ENCODE peak calls at places on chromosome 14, in seven cellular contexts. R, H, B, I, L, F and M are unnamed samples.

GRCh38 chr14:94542111-94542810 is 19.0 kb upstream of the SERPINA4 start:
- DNase-seq in I (peak), B (peak), H (no peak), L (peak), F (peak), R (no peak), M (no peak)

GRCh38 chr14:34649344-34649743 is 19.4 kb upstream of the SNX6 start:
- DNase-seq in H (no peak), F (peak), R (no peak), I (peak), L (no peak), B (no peak), M (no peak)

GRCh38 chr14:49908433-49908782 is 15.5 kb downstream of the ARF6 start:
- DNase-seq in B (no peak), F (no peak), I (no peak), H (no peak), R (no peak), L (no peak), M (no peak)

GRCh38 chr14:92503756-92504491 is 9.7 kb upstream of the RIN3 start:
- DNase-seq in F (peak), L (no peak), R (no peak), I (peak), B (peak), H (no peak), M (no peak)

GRCh38 chr14:56796259-56796658 is 14.0 kb downstream of the OTX2 start:
- DNase-seq in H (no peak), I (no peak), R (no peak), B (no peak), F (no peak), L (no peak), M (no peak)

GRCh38 chr14:71553779-71554178 is 378.4 kb upstream of the RGS6 start:
- DNase-seq in H (no peak), F (no peak), B (no peak), R (no peak), L (no peak), I (no peak), M (no peak)

GRCh38 chr14:97177016-97177415 is 379.8 kb downstream of the VRK1 start:
- DNase-seq in L (peak), R (no peak), F (no peak), H (no peak), I (no peak), B (no peak), M (no peak)

GRCh38 chr14:69535230-69535848 is 39.3 kb downstream of the CCDC177 start:
- DNase-seq in L (no peak), I (peak), B (no peak), F (peak), R (no peak), H (no peak), M (peak)

GRCh38 chr14:41549821-41550597 is 56.7 kb upstream of the LRFN5 start:
- DNase-seq in R (no peak), I (no peak), H (no peak), F (peak), L (no peak), B (no peak), M (no peak)

GRCh38 chr14:71465316-71465715 is 466.9 kb upstream of the RGS6 start:
- DNase-seq in F (peak), I (no peak), L (no peak), H (no peak), B (no peak), R (no peak), M (no peak)

GRCh38 chr14:29805415-29806123 is 122.1 kb downstream of the PRKD1 start:
- DNase-seq in L (no peak), H (peak), F (peak), B (no peak), I (peak), R (no peak), M (no peak)

GRCh38 chr14:63542231-63542999 is 762 bp downstream of the PPP2R5E start:
- DNase-seq in H (no peak), R (no peak), F (peak), I (peak), L (no peak), B (peak), M (peak)

GRCh38 chr14:103905861-103906456 is 22.3 kb upstream of the TDRD9 start:
- DNase-seq in B (no peak), F (no peak), L (no peak), H (no peak), I (no peak), R (no peak), M (no peak)

GRCh38 chr14:102146423-102146822 is 6.7 kb downstream of the WDR20 start:
- DNase-seq in F (no peak), H (no peak), B (no peak), R (no peak), L (no peak), I (no peak), M (no peak)

GRCh38 chr14:22427771-22428228 is 161.2 kb downstream of the DAD1 start:
- DNase-seq in I (no peak), R (no peak), B (no peak), H (no peak), F (peak), L (no peak), M (no peak)

GRCh38 chr14:88829188-88829587 is 4.7 kb downstream of the TTC8 start:
- DNase-seq in R (no peak), H (no peak), F (no peak), L (peak), B (no peak), I (no peak), M (no peak)

GRCh38 chr14:42013560-42013959 is 406.9 kb downstream of the LRFN5 start:
- DNase-seq in H (no peak), L (no peak), I (no peak), F (no peak), B (no peak), R (no peak), M (no peak)

GRCh38 chr14:51867753-51868152 is 7.3 kb downstream of the GNG2 start:
- DNase-seq in H (no peak), R (no peak), L (no peak), F (no peak), B (no peak), I (no peak), M (no peak)

GRCh38 chr14:59484611-59485174 is 376 bp downstream of the JKAMP start:
- DNase-seq in I (no peak), L (no peak), B (no peak), F (no peak), R (no peak), H (no peak), M (no peak)

GRCh38 chr14:47262801-47263200 is 412.6 kb downstream of the MDGA2 start:
- DNase-seq in B (no peak), H (no peak), R (no peak), L (no peak), F (no peak), I (no peak), M (no peak)

GRCh38 chr14:99012703-99013102 is 259.3 kb downstream of the BCL11B start:
- DNase-seq in I (no peak), F (no peak), L (no peak), R (no peak), B (no peak), H (no peak), M (no peak)

GRCh38 chr14:100105357-100106169 is 40.3 kb downstream of the EVL start:
- DNase-seq in L (no peak), F (no peak), B (peak), I (no peak), H (no peak), R (no peak), M (no peak)

GRCh38 chr14:100108042-100108825 is 43.0 kb downstream of the EVL start:
- DNase-seq in L (peak), R (peak), I (peak), F (peak), H (peak), B (peak), M (peak)

GRCh38 chr14:100106260-100106659 is 41.0 kb downstream of the EVL start:
- DNase-seq in H (no peak), F (no peak), R (no peak), L (no peak), I (no peak), B (peak), M (no peak)

GRCh38 chr14:100107236-100107635 is 42.0 kb downstream of the EVL start:
- DNase-seq in L (no peak), R (no peak), H (no peak), I (no peak), F (no peak), B (no peak), M (no peak)

GRCh38 chr14:100106661-100107112 is 41.5 kb downstream of the EVL start:
- DNase-seq in L (no peak), R (no peak), B (no peak), H (no peak), I (peak), F (no peak), M (no peak)
- TF ChIP-seq CTCF in L (no peak), R (no peak), B (no peak), H (no peak), I (no peak), F (no peak), M (no peak)

DNA sequence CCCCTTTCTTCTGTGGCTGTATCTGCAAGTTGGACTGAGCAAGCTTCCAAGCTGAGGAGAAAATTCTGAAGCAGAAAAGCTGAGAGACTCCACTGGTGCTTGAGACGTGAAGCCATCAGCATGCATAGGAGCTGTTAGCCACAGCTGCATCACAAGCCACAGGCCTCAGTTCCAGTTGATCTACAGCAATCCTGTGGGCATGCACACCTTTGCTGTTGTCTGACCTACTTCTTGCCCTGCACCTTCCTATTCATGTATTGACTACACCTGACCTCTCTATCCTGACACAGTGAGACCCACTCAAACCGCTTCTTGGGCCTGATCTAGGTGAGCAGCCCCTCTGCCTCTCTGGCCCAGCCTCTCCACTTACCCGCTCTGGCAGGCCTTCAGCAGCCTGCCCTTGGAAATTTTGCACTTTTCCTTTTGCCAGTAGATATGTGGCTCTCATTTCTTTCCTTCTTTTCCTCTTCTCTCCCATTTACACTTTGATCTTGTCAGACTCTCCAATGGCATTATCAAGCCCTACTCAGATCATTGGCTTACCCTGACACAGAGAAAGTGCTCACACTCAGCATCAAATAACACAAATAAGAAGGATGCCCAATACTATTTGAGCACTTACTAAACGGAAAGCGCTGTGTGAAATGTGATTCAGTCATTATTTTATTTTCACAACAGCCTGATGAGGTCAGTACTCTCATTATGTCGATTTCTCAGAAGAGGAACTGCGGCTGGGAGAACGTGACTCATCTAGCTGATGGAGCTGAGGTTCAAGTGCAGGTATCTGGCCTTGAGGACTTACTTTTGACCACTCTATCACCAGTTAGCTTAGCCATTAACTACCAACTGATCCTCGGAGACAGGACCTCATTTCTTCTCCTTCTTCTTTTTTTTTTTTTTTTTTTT is 21.9 kb upstream of the PTGR2 start:
- DNase-seq in I (peak), F (peak), B (peak), R (no peak), L (peak), H (no peak), M (no peak)
- TF ChIP-seq CTCF in I (no peak), F (no peak), B (no peak), R (no peak), L (no peak), H (no peak), M (no peak)

GRCh38 chr14:25411933-25412757 is 362.2 kb upstream of the STXBP6 start:
- DNase-seq in F (peak), B (no peak), R (no peak), L (no peak), H (no peak), I (peak), M (no peak)
- TF ChIP-seq CTCF in F (no peak), B (no peak), R (no peak), L (no peak), H (no peak), I (peak), M (peak)

GRCh38 chr14:76456200-76456599 is 80.3 kb downstream of the ESRRB start:
- DNase-seq in R (no peak), B (no peak), L (peak), H (no peak), I (peak), F (peak), M (peak)
- TF ChIP-seq CTCF in R (no peak), B (no peak), L (peak), H (no peak), I (peak), F (peak), M (peak)

DNA sequence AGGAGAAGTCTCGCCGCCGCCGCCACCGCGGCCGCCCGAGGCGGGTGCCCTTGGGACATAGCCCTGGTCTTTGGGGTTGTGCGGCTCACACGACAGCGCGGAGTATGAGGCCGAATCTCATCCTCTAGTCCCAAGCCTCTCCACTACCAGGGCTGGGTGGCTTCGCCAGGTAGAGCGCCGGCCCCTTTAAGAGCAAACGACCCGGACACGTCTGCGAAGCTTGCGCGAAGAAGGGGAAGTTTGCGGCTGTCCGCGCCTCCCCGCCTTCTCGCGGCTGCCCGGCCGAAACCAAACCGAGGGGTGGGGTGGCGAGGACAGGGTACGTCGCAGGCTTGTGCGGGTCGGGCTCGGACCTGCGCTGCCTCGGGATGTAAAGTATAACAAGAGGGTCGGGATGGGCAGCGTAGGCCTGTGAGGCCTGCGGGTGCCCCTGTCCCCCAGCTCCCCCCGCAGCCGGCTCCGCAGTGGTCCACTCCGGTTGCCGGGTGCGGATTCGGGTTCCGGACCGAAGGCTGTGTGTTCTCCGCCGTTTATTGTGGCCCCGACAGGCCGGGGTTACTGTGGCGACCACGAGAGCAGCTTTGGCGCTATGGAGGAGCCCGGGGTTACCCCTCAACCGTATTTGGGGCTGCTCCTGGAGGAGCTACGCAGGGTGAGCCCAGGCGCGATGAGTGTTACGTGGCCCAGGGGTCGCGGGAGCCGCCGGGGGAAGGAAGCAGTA is 33.3 kb downstream of the MIA2 start:
- DNase-seq in B (peak), I (peak), H (peak), L (peak), R (peak), F (peak), M (peak)
- TF ChIP-seq CTCF in B (no peak), I (no peak), H (no peak), L (no peak), R (no peak), F (no peak), M (no peak)

DNA sequence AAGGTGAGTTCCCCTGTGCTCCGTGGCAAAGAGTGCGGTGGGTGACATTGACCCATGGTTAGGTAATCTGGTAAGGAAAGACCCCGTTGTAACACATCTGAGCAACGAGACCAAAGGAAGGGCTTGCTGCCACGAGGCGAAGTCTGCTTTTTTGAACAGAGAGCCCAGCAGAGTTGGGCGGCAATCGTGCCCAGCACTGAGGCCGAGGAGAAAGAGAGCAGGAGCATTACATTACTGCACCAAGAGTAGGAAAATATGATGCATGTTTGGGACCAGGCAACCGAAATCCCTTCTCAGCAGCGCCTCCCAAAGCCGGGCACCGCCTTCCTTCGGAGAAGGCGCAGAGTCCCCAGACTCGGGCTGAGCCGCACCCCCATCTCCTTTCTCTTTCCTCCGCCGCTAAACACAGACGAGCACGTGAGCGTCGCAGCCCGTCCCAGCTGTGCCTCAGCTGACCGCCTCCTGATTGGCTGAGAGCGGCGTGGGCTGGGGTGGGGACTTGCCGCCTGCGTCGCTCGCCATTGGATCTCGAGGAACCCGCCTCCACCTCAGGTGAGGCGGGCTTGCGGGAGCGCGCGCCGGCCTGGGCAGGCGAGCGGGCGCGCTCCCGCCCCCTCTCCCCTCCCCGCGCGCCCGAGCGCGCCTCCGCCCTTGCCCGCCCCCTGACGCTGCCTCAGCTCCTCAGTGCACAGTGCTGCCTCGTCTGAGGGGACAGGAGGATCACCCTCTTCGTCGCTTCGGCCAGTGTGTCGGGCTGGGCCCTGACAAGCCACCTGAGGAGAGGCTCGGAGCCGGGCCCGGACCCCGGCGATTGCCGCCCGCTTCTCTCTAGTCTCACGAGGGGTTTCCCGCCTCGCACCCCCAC is at the start of gene HIF1A:
- DNase-seq in H (peak), F (peak), B (peak), I (peak), R (peak), L (peak), M (peak)
- TF ChIP-seq CTCF in H (no peak), F (peak), B (no peak), I (peak), R (no peak), L (no peak), M (no peak)

DNA sequence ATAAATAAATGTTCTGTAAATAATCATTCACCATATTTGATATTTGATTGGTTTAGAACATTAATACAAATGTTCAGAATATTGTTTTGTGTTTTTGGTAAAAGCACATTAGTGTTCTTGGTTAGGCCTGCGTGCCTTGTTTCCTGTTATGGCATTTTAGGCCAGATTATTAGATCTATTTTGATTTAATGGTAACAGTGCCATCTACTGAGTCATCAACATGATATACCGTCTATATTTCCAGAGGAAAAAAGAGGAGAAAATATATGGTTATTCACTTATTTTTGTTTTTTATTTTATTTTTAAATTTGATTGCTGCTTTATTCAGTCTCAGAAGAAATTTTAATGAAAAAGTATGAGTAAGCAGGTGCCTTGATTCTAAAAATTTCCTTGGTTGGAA is 60.3 kb downstream of the GPHN start:
- DNase-seq in B (no peak), I (no peak), H (no peak), L (no peak), F (peak), R (no peak), M (no peak)
- TF ChIP-seq CTCF in B (no peak), I (no peak), H (no peak), L (no peak), F (no peak), R (no peak), M (no peak)

GRCh38 chr14:89936654-89937185 is 17.8 kb downstream of the EFCAB11 start:
- DNase-seq in L (no peak), I (no peak), H (no peak), F (no peak), B (no peak), R (no peak), M (no peak)
- TF ChIP-seq CTCF in L (no peak), I (peak), H (no peak), F (no peak), B (no peak), R (no peak), M (no peak)

GRCh38 chr14:32998433-32998832 is 59.8 kb downstream of the NPAS3 start:
- DNase-seq in B (no peak), R (no peak), L (no peak), H (no peak), I (peak), F (peak), M (no peak)
- TF ChIP-seq CTCF in B (no peak), R (no peak), L (no peak), H (peak), I (peak), F (peak), M (peak)